ENCODE peak calls at places on chromosomes 12 and 14, in nine cellular contexts. S is NCI-H1092, V is lower leg skin, A is fibroblast of the aortic adventitia, J is posterior cingulate gyrus, T is adipocyte, C is astrocyte of the hippocampus, L is adrenal gland, X is neuronal stem cell. I is an unnamed sample.
A peak's percentile ranks its signal among the peaks of the same experiment; 100 is the strongest.

GRCh38 chr14:69592923-69593677 is 18.3 kb upstream of the SUSD6 start:
- DNase-seq in C (peak; percentile 89), X (no peak), T (peak; percentile 93), S (peak; percentile 90), L (no peak), A (peak; percentile 92), J (no peak), V (no peak), I (peak; percentile 67)

GRCh38 chr12:22312336-22312735 is 22.2 kb downstream of the ST8SIA1 start:
- DNase-seq in S (no peak), L (no peak), A (peak; percentile 45), V (no peak), J (peak; percentile 75), C (peak; percentile 90), X (no peak), T (no peak), I (peak; percentile 44)

GRCh38 chr14:69708586-69709169 is 58.3 kb upstream of the SRSF5 start:
- DNase-seq in A (no peak), V (peak; percentile 75), L (no peak), X (peak; percentile 51), T (no peak), J (no peak), S (peak; percentile 27), C (peak; percentile 38), I (peak; percentile 68)

GRCh38 chr14:71141701-71142374 is 234.6 kb downstream of the PCNX1 start:
- DNase-seq in S (no peak), J (no peak), V (peak; percentile 36), X (no peak), C (peak; percentile 27), L (no peak), T (no peak), A (peak; percentile 58), I (no peak)

GRCh38 chr12:124352839-124353238 is 57.9 kb downstream of the RFLNA start:
- DNase-seq in C (no peak), L (peak; percentile 81), S (no peak), V (no peak), J (no peak), T (no peak), X (no peak), A (peak; percentile 11), I (no peak)

GRCh38 chr14:104510216-104510615 is 69.3 kb upstream of the C14orf180 start:
- DNase-seq in S (no peak), V (no peak), C (no peak), L (no peak), J (no peak), T (no peak), A (no peak), X (no peak), I (peak; percentile 86)

GRCh38 chr14:75672588-75673192 is 11.6 kb downstream of the TTLL5 start:
- DNase-seq in S (no peak), J (no peak), X (no peak), T (no peak), L (no peak), C (no peak), A (no peak), V (no peak), I (no peak)

GRCh38 chr12:97476255-97476654 is 13.7 kb downstream of the RMST start:
- DNase-seq in J (no peak), S (no peak), C (no peak), L (no peak), A (no peak), X (no peak), T (no peak), V (no peak), I (no peak)

GRCh38 chr12:118983147-118983824 is 1.9 kb downstream of the SRRM4 start:
- DNase-seq in S (no peak), T (no peak), V (no peak), A (no peak), X (no peak), J (no peak), C (no peak), L (no peak), I (no peak)

GRCh38 chr14:79840068-79840467 is 371.2 kb downstream of the DIO2 start:
- DNase-seq in L (no peak), C (no peak), S (no peak), T (no peak), V (no peak), J (no peak), X (no peak), A (peak; percentile 2), I (no peak)

GRCh38 chr12:78914859-78915331 is 50.3 kb downstream of the SYT1 start:
- DNase-seq in S (no peak), V (no peak), C (no peak), L (no peak), J (no peak), X (no peak), A (no peak), T (no peak), I (no peak)

GRCh38 chr12:26280869-26281268 is 85.5 kb downstream of the SSPN start:
- DNase-seq in X (no peak), C (no peak), T (no peak), J (no peak), V (no peak), S (no peak), L (no peak), A (no peak), I (no peak)

GRCh38 chr14:101029668-101030290 is 126.3 kb upstream of the RTL1 start:
- DNase-seq in A (no peak), X (no peak), V (peak; percentile 72), J (peak; percentile 64), C (no peak), T (no peak), L (no peak), S (no peak), I (no peak)

GRCh38 chr14:24403294-24404013 is 4.7 kb downstream of the NYNRIN start:
- DNase-seq in X (no peak), V (peak; percentile 26), A (peak; percentile 54), C (peak; percentile 23), L (no peak), T (peak; percentile 57), J (no peak), S (no peak), I (no peak)

GRCh38 chr12:6539276-6540134 is 5.2 kb downstream of the GAPDH start:
- DNase-seq in L (no peak), X (no peak), C (no peak), A (peak; percentile 27), T (peak; percentile 28), J (peak; percentile 68), V (peak; percentile 88), S (no peak), I (no peak)

GRCh38 chr12:102756564-102756963 is 160.5 kb downstream of the PAH start:
- DNase-seq in T (no peak), X (no peak), L (no peak), C (no peak), S (no peak), J (no peak), V (no peak), A (no peak), I (no peak)

GRCh38 chr14:55600784-55601561 is 21.0 kb downstream of the KTN1 start:
- DNase-seq in S (no peak), V (no peak), X (no peak), C (peak; percentile 68), A (peak; percentile 63), T (peak; percentile 57), L (no peak), J (no peak), I (no peak)

GRCh38 chr12:128073937-128074336 is 193.0 kb upstream of the TMEM132C start:
- DNase-seq in X (no peak), S (no peak), L (no peak), A (no peak), V (peak; percentile 61), C (no peak), T (no peak), J (no peak), I (no peak)

I was measured in NCI-H446.